ENCODE peak calls at places on chromosomes 3 and 15, in seven cellular contexts. One of them, this sample, is unnamed.

GRCh38 chr3:144931590-144931989 is 960.0 kb downstream of the DIPK2A start:
- DNase-seq in GM12865: no peak
- DNase-seq in IMR-90: no peak
- DNase-seq in stomach: no peak
- DNase-seq in PC-3: no peak
- DNase-seq in WERI-Rb-1: no peak
- DNase-seq in transverse colon: no peak
- DNase-seq in this sample: no peak

GRCh38 chr15:80550910-80551265 is 144.2 kb upstream of the ABHD17C start:
- DNase-seq in GM12865: no peak
- DNase-seq in IMR-90: peak; percentile 68
- DNase-seq in stomach: no peak
- DNase-seq in PC-3: peak; percentile 39
- DNase-seq in WERI-Rb-1: no peak
- DNase-seq in transverse colon: no peak
- DNase-seq in this sample: no peak

GRCh38 chr3:180804871-180805430 is 107.5 kb upstream of the FXR1 start:
- DNase-seq in GM12865: no peak
- DNase-seq in IMR-90: peak; percentile 9
- DNase-seq in stomach: no peak
- DNase-seq in PC-3: peak; percentile 23
- DNase-seq in WERI-Rb-1: peak; percentile 53
- DNase-seq in transverse colon: no peak
- DNase-seq in this sample: peak; percentile 50

GRCh38 chr3:155853214-155854146 is 747 bp downstream of the SLC33A1 start:
- DNase-seq in GM12865: peak; percentile 61
- DNase-seq in IMR-90: peak; percentile 7
- DNase-seq in stomach: peak; percentile 29
- DNase-seq in PC-3: peak; percentile 19
- DNase-seq in WERI-Rb-1: peak; percentile 35
- DNase-seq in transverse colon: peak; percentile 30
- DNase-seq in this sample: peak; percentile 41

GRCh38 chr3:40312661-40313226 is 3.2 kb downstream of the EIF1B start:
- DNase-seq in GM12865: no peak
- DNase-seq in IMR-90: peak; percentile 16
- DNase-seq in stomach: no peak
- DNase-seq in PC-3: no peak
- DNase-seq in WERI-Rb-1: no peak
- DNase-seq in transverse colon: no peak
- DNase-seq in this sample: no peak

GRCh38 chr3:142563491-142563997 is 15.0 kb downstream of the ATR start:
- DNase-seq in GM12865: no peak
- DNase-seq in IMR-90: no peak
- DNase-seq in stomach: no peak
- DNase-seq in PC-3: no peak
- DNase-seq in WERI-Rb-1: no peak
- DNase-seq in transverse colon: no peak
- DNase-seq in this sample: no peak

GRCh38 chr3:177284383-177284881 is 87.2 kb upstream of the TBL1XR1 start:
- DNase-seq in GM12865: no peak
- DNase-seq in IMR-90: peak; percentile 49
- DNase-seq in stomach: no peak
- DNase-seq in PC-3: no peak
- DNase-seq in WERI-Rb-1: peak; percentile 92
- DNase-seq in transverse colon: peak; percentile 59
- DNase-seq in this sample: no peak

GRCh38 chr15:26771168-26771916 is 1.5 kb downstream of the GABRB3 start:
- DNase-seq in GM12865: no peak
- DNase-seq in IMR-90: no peak
- DNase-seq in stomach: peak; percentile 35
- DNase-seq in PC-3: peak; percentile 13
- DNase-seq in WERI-Rb-1: peak; percentile 34
- DNase-seq in transverse colon: no peak
- DNase-seq in this sample: peak; percentile 90

DNA sequence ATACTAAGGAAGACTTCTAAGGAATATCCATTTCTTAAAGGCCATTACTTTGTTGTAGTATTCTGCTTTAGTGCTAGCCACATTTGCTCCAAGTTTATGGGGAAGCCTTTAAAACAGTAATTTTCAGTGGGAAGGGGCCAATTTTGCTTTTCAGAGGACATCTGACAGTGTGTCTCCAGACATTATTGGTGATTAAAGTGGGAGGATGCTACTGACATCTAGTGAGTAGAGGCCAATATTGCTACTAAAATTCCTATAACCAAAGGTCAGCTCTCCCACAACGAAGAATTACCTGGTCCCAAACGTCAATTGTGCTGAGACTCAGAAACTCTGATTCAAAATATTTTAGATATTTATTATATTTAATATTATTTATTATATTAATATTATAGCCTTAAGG is 24.8 kb downstream of the SLC28A2 start:
- DNase-seq in GM12865: peak; percentile 22
- DNase-seq in IMR-90: peak; percentile 21
- DNase-seq in stomach: no peak
- DNase-seq in PC-3: peak; percentile 74
- DNase-seq in WERI-Rb-1: no peak
- DNase-seq in transverse colon: no peak
- DNase-seq in this sample: no peak
- TF ChIP-seq CTCF in GM12865: peak; percentile 33
- TF ChIP-seq CTCF in IMR-90: peak; percentile 45
- TF ChIP-seq CTCF in stomach: no peak
- TF ChIP-seq CTCF in PC-3: peak; percentile 64
- TF ChIP-seq CTCF in WERI-Rb-1: peak; percentile 51
- TF ChIP-seq CTCF in transverse colon: peak; percentile 35
- TF ChIP-seq CTCF in this sample: no peak

GRCh38 chr15:62027916-62028315 is 32.3 kb downstream of the VPS13C start:
- DNase-seq in GM12865: no peak
- DNase-seq in IMR-90: no peak
- DNase-seq in stomach: no peak
- DNase-seq in PC-3: no peak
- DNase-seq in WERI-Rb-1: no peak
- DNase-seq in transverse colon: no peak
- DNase-seq in this sample: no peak

GRCh38 chr15:62026707-62027565 is 33.3 kb downstream of the VPS13C start:
- DNase-seq in GM12865: no peak
- DNase-seq in IMR-90: no peak
- DNase-seq in stomach: no peak
- DNase-seq in PC-3: no peak
- DNase-seq in WERI-Rb-1: no peak
- DNase-seq in transverse colon: no peak
- DNase-seq in this sample: no peak

GRCh38 chr15:62020576-62021160 is 39.6 kb downstream of the VPS13C start:
- DNase-seq in GM12865: no peak
- DNase-seq in IMR-90: peak; percentile 54
- DNase-seq in stomach: no peak
- DNase-seq in PC-3: peak; percentile 30
- DNase-seq in WERI-Rb-1: no peak
- DNase-seq in transverse colon: no peak
- DNase-seq in this sample: no peak

DNA sequence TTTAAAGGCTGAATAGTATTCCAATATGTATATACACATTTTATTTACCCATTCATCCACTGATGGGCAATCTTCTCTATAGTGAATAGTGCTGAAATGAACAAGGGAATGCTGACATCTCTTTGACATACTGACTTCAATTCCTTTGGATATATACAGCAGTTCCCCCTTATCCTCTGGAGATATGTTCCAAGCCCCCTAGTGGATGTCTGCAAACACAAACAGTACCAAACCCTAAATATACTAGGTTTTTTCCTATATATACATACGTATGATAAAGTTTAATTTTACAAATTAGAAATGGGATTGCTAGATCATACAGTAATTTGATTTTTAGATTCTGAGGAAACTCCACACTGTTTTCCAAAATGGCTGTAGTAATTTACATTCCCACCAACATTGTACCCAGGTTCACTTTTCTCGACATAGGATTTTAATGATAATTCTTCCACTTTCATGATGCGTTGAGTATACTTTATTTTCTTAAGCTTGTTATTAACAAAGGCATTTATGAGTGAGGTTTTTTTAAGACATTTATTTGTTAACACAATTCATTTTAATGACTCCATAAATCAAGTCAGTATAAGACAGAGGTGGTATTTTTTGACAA is 38.2 kb downstream of the VPS13C start:
- DNase-seq in GM12865: no peak
- DNase-seq in IMR-90: no peak
- DNase-seq in stomach: no peak
- DNase-seq in PC-3: peak; percentile 36
- DNase-seq in WERI-Rb-1: peak; percentile 6
- DNase-seq in transverse colon: no peak
- DNase-seq in this sample: no peak
- TF ChIP-seq CTCF in GM12865: no peak
- TF ChIP-seq CTCF in IMR-90: no peak
- TF ChIP-seq CTCF in stomach: no peak
- TF ChIP-seq CTCF in PC-3: peak; percentile 62
- TF ChIP-seq CTCF in WERI-Rb-1: peak; percentile 29
- TF ChIP-seq CTCF in transverse colon: peak; percentile 11
- TF ChIP-seq CTCF in this sample: peak; percentile 60

GRCh38 chr3:46448721-46449120 is 16.0 kb downstream of the LTF start:
- DNase-seq in GM12865: no peak
- DNase-seq in IMR-90: no peak
- DNase-seq in stomach: no peak
- DNase-seq in PC-3: no peak
- DNase-seq in WERI-Rb-1: no peak
- DNase-seq in transverse colon: no peak
- DNase-seq in this sample: no peak

GRCh38 chr3:46454209-46454595 is 10.5 kb downstream of the LTF start:
- DNase-seq in GM12865: no peak
- DNase-seq in IMR-90: no peak
- DNase-seq in stomach: no peak
- DNase-seq in PC-3: no peak
- DNase-seq in WERI-Rb-1: no peak
- DNase-seq in transverse colon: no peak
- DNase-seq in this sample: no peak

GRCh38 chr3:46447535-46447934 is 17.2 kb downstream of the LTF start:
- DNase-seq in GM12865: no peak
- DNase-seq in IMR-90: no peak
- DNase-seq in stomach: no peak
- DNase-seq in PC-3: no peak
- DNase-seq in WERI-Rb-1: peak; percentile 54
- DNase-seq in transverse colon: no peak
- DNase-seq in this sample: no peak

GRCh38 chr3:46453526-46454208 is 11.0 kb downstream of the LTF start:
- DNase-seq in GM12865: peak; percentile 5
- DNase-seq in IMR-90: no peak
- DNase-seq in stomach: no peak
- DNase-seq in PC-3: no peak
- DNase-seq in WERI-Rb-1: no peak
- DNase-seq in transverse colon: no peak
- DNase-seq in this sample: no peak

DNA sequence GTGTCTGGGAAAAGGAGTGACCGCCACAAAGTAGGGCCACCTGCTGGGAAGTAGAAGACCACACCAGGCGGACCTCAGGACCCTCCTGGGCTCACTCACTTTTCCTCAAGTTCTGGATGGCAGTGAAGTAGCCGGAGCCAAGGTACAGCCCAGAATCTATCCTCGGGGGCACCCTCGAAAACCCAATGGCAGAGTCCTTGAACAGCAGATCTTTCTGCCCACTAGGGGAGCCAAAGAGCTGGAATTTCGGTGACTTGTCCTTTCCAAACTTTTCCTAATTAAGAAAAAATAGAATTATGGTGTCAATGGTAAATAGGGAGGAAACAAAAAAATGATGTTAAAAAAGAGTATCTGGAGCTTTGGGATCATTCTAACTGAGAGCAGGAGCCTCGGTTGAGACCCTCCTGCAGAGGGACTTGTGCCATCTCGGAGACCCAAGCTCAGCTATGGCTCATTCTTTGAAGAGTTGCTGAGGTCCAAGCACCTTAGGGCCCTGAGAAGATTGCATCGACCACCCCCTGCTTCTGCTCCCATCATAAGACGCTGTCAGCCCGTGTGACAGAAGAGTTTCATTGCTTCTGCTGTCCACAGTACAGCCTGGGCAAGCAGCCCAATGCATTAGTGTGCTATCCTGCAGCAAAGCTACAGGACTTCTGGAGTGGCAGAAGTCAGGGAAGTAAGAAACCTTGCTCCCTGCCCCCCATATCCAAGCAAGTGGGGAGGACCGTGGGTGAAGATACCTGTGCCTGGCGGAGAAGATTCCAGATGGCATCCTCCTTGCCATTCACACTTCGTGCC is 14.8 kb downstream of the LTF start:
- DNase-seq in GM12865: peak; percentile 10
- DNase-seq in IMR-90: peak; percentile 8
- DNase-seq in stomach: no peak
- DNase-seq in PC-3: peak; percentile 43
- DNase-seq in WERI-Rb-1: no peak
- DNase-seq in transverse colon: no peak
- DNase-seq in this sample: peak; percentile 38
- TF ChIP-seq CTCF in GM12865: peak; percentile 63
- TF ChIP-seq CTCF in IMR-90: peak; percentile 50
- TF ChIP-seq CTCF in stomach: no peak
- TF ChIP-seq CTCF in PC-3: peak; percentile 82
- TF ChIP-seq CTCF in WERI-Rb-1: peak; percentile 60
- TF ChIP-seq CTCF in transverse colon: peak; percentile 58
- TF ChIP-seq CTCF in this sample: peak; percentile 73

GRCh38 chr15:35288580-35288979 is 203.5 kb upstream of the NANOGP8 start:
- DNase-seq in GM12865: no peak
- DNase-seq in IMR-90: no peak
- DNase-seq in stomach: no peak
- DNase-seq in PC-3: no peak
- DNase-seq in WERI-Rb-1: no peak
- DNase-seq in transverse colon: no peak
- DNase-seq in this sample: no peak

GRCh38 chr15:35290301-35290721 is 205.2 kb upstream of the NANOGP8 start:
- DNase-seq in GM12865: no peak
- DNase-seq in IMR-90: no peak
- DNase-seq in stomach: no peak
- DNase-seq in PC-3: no peak
- DNase-seq in WERI-Rb-1: no peak
- DNase-seq in transverse colon: peak; percentile 19
- DNase-seq in this sample: no peak

GRCh38 chr15:35298509-35298908 is 213.4 kb upstream of the NANOGP8 start:
- DNase-seq in GM12865: no peak
- DNase-seq in IMR-90: no peak
- DNase-seq in stomach: no peak
- DNase-seq in PC-3: no peak
- DNase-seq in WERI-Rb-1: no peak
- DNase-seq in transverse colon: no peak
- DNase-seq in this sample: no peak

GRCh38 chr15:35289029-35289617 is 204.0 kb upstream of the NANOGP8 start:
- DNase-seq in GM12865: peak; percentile 58
- DNase-seq in IMR-90: peak; percentile 81
- DNase-seq in stomach: no peak
- DNase-seq in PC-3: peak; percentile 74
- DNase-seq in WERI-Rb-1: peak; percentile 12
- DNase-seq in transverse colon: no peak
- DNase-seq in this sample: peak; percentile 19

DNA sequence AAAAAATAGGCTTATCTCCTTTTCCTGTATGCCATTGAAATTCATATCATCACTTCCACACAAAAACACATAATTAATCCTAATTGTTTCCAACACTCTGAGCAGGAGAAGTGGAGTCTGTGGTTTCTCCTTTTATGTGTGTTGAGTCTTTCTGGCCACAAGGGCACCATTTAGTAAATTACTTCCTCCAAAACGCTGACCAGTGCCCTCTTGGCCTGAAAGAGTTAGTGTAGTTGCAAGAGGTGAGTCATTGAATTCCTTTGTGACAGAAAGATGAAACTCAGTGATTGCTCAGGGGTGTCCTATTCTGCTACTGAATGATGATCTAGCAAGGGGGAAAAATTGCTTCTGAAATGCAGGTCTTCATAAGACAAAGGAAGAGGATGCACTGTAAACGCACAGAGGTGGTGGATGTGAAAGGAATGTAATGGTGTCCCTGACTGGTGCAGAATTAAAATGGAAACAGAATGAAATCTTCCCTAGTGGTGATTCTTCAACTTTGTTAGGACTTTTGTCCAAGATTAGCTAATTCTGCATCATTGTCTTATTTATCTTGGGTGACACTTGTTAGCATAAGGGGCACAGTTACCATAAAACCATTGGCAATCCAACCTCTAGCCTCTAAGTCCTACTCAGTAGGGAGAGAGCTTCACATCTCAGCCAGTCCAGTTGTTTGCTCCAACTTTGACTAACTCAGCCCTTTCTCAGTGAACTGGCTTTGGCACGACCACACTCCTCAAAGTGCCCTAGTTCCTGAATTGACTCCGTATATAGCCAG is 208.4 kb upstream of the NANOGP8 start:
- DNase-seq in GM12865: peak; percentile 13
- DNase-seq in IMR-90: peak; percentile 71
- DNase-seq in stomach: no peak
- DNase-seq in PC-3: peak; percentile 89
- DNase-seq in WERI-Rb-1: no peak
- DNase-seq in transverse colon: no peak
- DNase-seq in this sample: no peak
- TF ChIP-seq CTCF in GM12865: peak; percentile 3
- TF ChIP-seq CTCF in IMR-90: peak; percentile 32
- TF ChIP-seq CTCF in stomach: no peak
- TF ChIP-seq CTCF in PC-3: peak; percentile 59
- TF ChIP-seq CTCF in WERI-Rb-1: no peak
- TF ChIP-seq CTCF in transverse colon: peak; percentile 26
- TF ChIP-seq CTCF in this sample: peak; percentile 28

This sample was measured in endothelial cell.